ENCODE peak calls at places on chromosomes 12 and 14, in six cellular contexts. C, T, O, R, I and V are unnamed samples.

GRCh38 chr12:131571827-131572226 is 139.1 kb upstream of the SFSWAP start:
- DNase-seq in I (no peak), R (no peak), T (no peak), C (no peak), O (no peak), V (no peak)

GRCh38 chr12:56724660-56724988 is 475 bp downstream of the NACA start:
- DNase-seq in I (peak; percentile 12), C (no peak), R (no peak), O (no peak), T (no peak), V (no peak)

GRCh38 chr12:62772556-62772955 is 162.4 kb downstream of the PPM1H start:
- DNase-seq in T (no peak), O (peak; percentile 47), I (no peak), R (no peak), C (peak; percentile 9), V (no peak)

GRCh38 chr14:103013028-103013427 is 44.3 kb downstream of the CDC42BPB start:
- DNase-seq in O (no peak), C (no peak), R (no peak), I (no peak), T (no peak), V (no peak)

GRCh38 chr12:42987216-42987631 is 397.7 kb upstream of the PRICKLE1 start:
- DNase-seq in T (no peak), I (no peak), R (no peak), O (no peak), C (no peak), V (no peak)

GRCh38 chr12:5328669-5329068 is 103.2 kb upstream of the NTF3 start:
- DNase-seq in R (no peak), I (no peak), T (no peak), O (no peak), C (peak; percentile 43), V (no peak)

GRCh38 chr14:61372842-61373555 is 51.6 kb downstream of the PRKCH start:
- DNase-seq in O (no peak), C (no peak), I (no peak), R (no peak), T (no peak), V (no peak)

GRCh38 chr12:52202361-52203078 is 10.7 kb upstream of the KRT80 start:
- DNase-seq in R (no peak), I (no peak), C (no peak), O (peak; percentile 16), T (no peak), V (no peak)

GRCh38 chr12:132018193-132018916 is 68.6 kb downstream of the EP400 start:
- DNase-seq in C (no peak), O (peak; percentile 24), I (no peak), R (no peak), T (no peak), V (no peak)

GRCh38 chr14:35355981-35356839 is 48.3 kb downstream of the NFKBIA start:
- DNase-seq in O (peak; percentile 58), T (peak; percentile 40), C (no peak), R (peak; percentile 91), I (no peak), V (no peak)

GRCh38 chr12:113056631-113057488 is at the start of gene DTX1:
- DNase-seq in C (no peak), O (no peak), R (no peak), I (no peak), T (no peak), V (peak; percentile 82)

GRCh38 chr14:89648510-89648909 is 231.5 kb upstream of the FOXN3 start:
- DNase-seq in C (no peak), T (no peak), R (peak; percentile 20), I (no peak), O (no peak), V (no peak)

GRCh38 chr12:116882742-116883141 is 1.5 kb upstream of the HRK start:
- DNase-seq in T (no peak), C (no peak), O (peak; percentile 61), R (no peak), I (no peak), V (no peak)

GRCh38 chr12:1592444-1593231 is 1.7 kb downstream of the FBXL14 start:
- DNase-seq in R (no peak), C (peak; percentile 74), O (peak; percentile 84), T (no peak), I (peak; percentile 59), V (peak; percentile 76)

GRCh38 chr12:52190860-52191729 is 719 bp downstream of the KRT80 start:
- DNase-seq in O (peak; percentile 35), T (no peak), I (no peak), C (no peak), R (no peak), V (no peak)

GRCh38 chr12:87320724-87321123 is 708.5 kb downstream of the C12orf50 start:
- DNase-seq in I (no peak), C (peak; percentile 7), R (no peak), O (no peak), T (no peak), V (no peak)

GRCh38 chr12:72346331-72346944 is 74.3 kb downstream of the TRHDE start:
- DNase-seq in T (peak; percentile 77), I (peak; percentile 80), O (peak; percentile 85), R (peak; percentile 62), C (peak; percentile 75), V (peak; percentile 56)

GRCh38 chr14:32509632-32510187 is 180.6 kb downstream of the AKAP6 start:
- DNase-seq in I (no peak), T (no peak), C (peak; percentile 93), O (peak; percentile 97), R (peak; percentile 50), V (no peak)

GRCh38 chr14:34439090-34439489 is 22.9 kb downstream of the SPTSSA start:
- DNase-seq in O (no peak), T (no peak), I (no peak), R (no peak), C (no peak), V (no peak)

GRCh38 chr12:80044694-80045046 is 54.7 kb upstream of the OTOGL start:
- DNase-seq in O (peak; percentile 94), I (no peak), C (peak; percentile 84), R (no peak), T (peak; percentile 12), V (no peak)

GRCh38 chr14:75959031-75959430 is 22.8 kb downstream of the TGFB3 start:
- DNase-seq in C (no peak), R (no peak), I (no peak), T (no peak), O (no peak), V (no peak)

GRCh38 chr14:91350813-91351507 is 66.7 kb downstream of the CCDC88C start:
- DNase-seq in T (no peak), I (no peak), R (no peak), O (no peak), C (no peak), V (peak; percentile 82)

GRCh38 chr12:10722502-10722904 is 620 bp downstream of the YBX3 start:
- DNase-seq in C (peak; percentile 60), O (peak; percentile 65), I (peak; percentile 31), R (peak; percentile 19), T (no peak), V (peak; percentile 50)

GRCh38 chr12:46998811-46999368 is 80.5 kb upstream of the PCED1B start:
- DNase-seq in O (peak; percentile 82), C (peak; percentile 74), T (no peak), R (no peak), I (no peak), V (no peak)

GRCh38 chr14:26589998-26590397 is 7.8 kb downstream of the NOVA1 start:
- DNase-seq in I (no peak), R (no peak), C (no peak), T (no peak), O (no peak), V (no peak)

GRCh38 chr14:79861111-79861510 is 350.2 kb downstream of the DIO2 start:
- DNase-seq in C (no peak), O (no peak), I (no peak), T (no peak), R (no peak), V (no peak)

GRCh38 chr12:87305481-87305880 is 723.7 kb downstream of the C12orf50 start:
- DNase-seq in T (no peak), C (no peak), I (no peak), O (peak; percentile 23), R (no peak), V (no peak)

GRCh38 chr12:69238589-69239285 is 632 bp upstream of the CPSF6 start:
- DNase-seq in I (no peak), O (no peak), T (no peak), C (no peak), R (no peak), V (no peak)

GRCh38 chr12:57793920-57794319 is 11.3 kb downstream of the TSFM start:
- DNase-seq in R (no peak), O (peak; percentile 90), I (no peak), C (peak; percentile 95), T (no peak), V (no peak)

GRCh38 chr12:12628013-12628412 is 16.3 kb downstream of the CREBL2 start:
- DNase-seq in I (no peak), R (no peak), C (peak; percentile 32), O (peak; percentile 38), T (no peak), V (no peak)

GRCh38 chr14:51216602-51217001 is 23.4 kb upstream of the TMX1 start:
- DNase-seq in C (no peak), R (no peak), I (no peak), T (no peak), O (no peak), V (no peak)

GRCh38 chr12:128606538-128606937 is 217.2 kb downstream of the SLC15A4 start:
- DNase-seq in R (no peak), T (no peak), I (no peak), C (no peak), O (no peak), V (no peak)
- H3K9ac ChIP-seq in R (no peak overlapping the region), T (no peak overlapping the region), I (no peak overlapping the region), C (no peak overlapping the region), O (no peak overlapping the region), V (no peak overlapping the region)

GRCh38 chr14:68951051-68951797 is 27.9 kb downstream of the ACTN1 start:
- DNase-seq in O (peak; percentile 96), R (no peak), T (peak; percentile 85), I (no peak), C (peak; percentile 100), V (no peak)

GRCh38 chr14:68951800-68952540 is 27.1 kb downstream of the ACTN1 start:
- DNase-seq in C (no peak), O (no peak), R (no peak), T (no peak), I (no peak), V (no peak)

GRCh38 chr14:68948686-68949085 is 30.4 kb downstream of the ACTN1 start:
- DNase-seq in C (no peak), T (no peak), I (no peak), O (no peak), R (no peak), V (no peak)

GRCh38 chr14:68949236-68949965 is 29.7 kb downstream of the ACTN1 start:
- DNase-seq in C (peak; percentile 51), O (no peak), I (no peak), R (no peak), T (no peak), V (no peak)

GRCh38 chr14:68950111-68950510 is 29.0 kb downstream of the ACTN1 start:
- DNase-seq in T (no peak), I (no peak), R (peak; percentile 53), C (no peak), O (peak; percentile 44), V (no peak)
- H3K4me1 ChIP-seq in T (peaks cover 86% of the 10 kb centered on the region), I (no peaks in the 10 kb centered on the region), R (peaks cover 99% of the 10 kb centered on the region), C (peaks cover 95% of the 10 kb centered on the region), O (peaks cover 66% of the 10 kb centered on the region), V (peaks cover 5% of the 10 kb centered on the region)

GRCh38 chr12:102167821-102168605 is 29.6 kb downstream of the PMCH start:
- DNase-seq in T (no peak), R (no peak), O (peak; percentile 28), I (no peak), C (no peak), V (no peak)
- H3K9ac ChIP-seq in T (no peak overlapping the region), R (no peak overlapping the region), O (no peak overlapping the region), I (no peak overlapping the region), C (no peak overlapping the region), V (no peak overlapping the region)

GRCh38 chr14:22390195-22390594 is 198.8 kb downstream of the DAD1 start:
- DNase-seq in O (no peak), R (no peak), C (no peak), I (no peak), T (no peak), V (no peak)
- H3K4me1 ChIP-seq in O (no peaks in the 10 kb centered on the region), R (no peaks in the 10 kb centered on the region), C (peaks cover 16% of the 10 kb centered on the region), I (peaks cover 2% of the 10 kb centered on the region), T (no peaks in the 10 kb centered on the region), V (peaks cover 43% of the 10 kb centered on the region)